ENCODE peak calls at places on chromosomes 4 and X, in ten cellular contexts. Q is lung; B is tibial artery; H is CD8-positive, alpha-beta T cell; T is cardiac muscle cell; O is heart right ventricle; S is heart left ventricle; M is kidney epithelial cell; J is ovary; U is left ventricle myocardium inferior. Z is an unnamed sample.
A peak's percentile ranks its signal among the peaks of the same experiment; 100 is the strongest.

GRCh38 chr4:110484767-110485166 is 8.8 kb downstream of the ENPEP start:
- DNase-seq in B (no peak), H (no peak), U (no peak), S (no peak), O (peak; percentile 8), T (peak; percentile 84), Q (no peak), M (peak; percentile 89), J (no peak), Z (no peak)

GRCh38 chr4:14607578-14607977 is 394.7 kb upstream of the CPEB2 start:
- DNase-seq in S (no peak), J (no peak), H (no peak), O (no peak), Q (no peak), T (peak; percentile 28), U (no peak), M (no peak), B (no peak), Z (no peak)

GRCh38 chr4:38179690-38180299 is 219.6 kb downstream of the PTTG2 start:
- DNase-seq in S (peak; percentile 63), T (peak; percentile 82), U (peak; percentile 61), H (peak; percentile 59), J (peak; percentile 60), O (peak; percentile 71), B (peak; percentile 73), Q (peak; percentile 80), M (peak; percentile 79), Z (no peak)

GRCh38 chr4:180057198-180057821 is 2185.9 kb upstream of the TENM3 start:
- DNase-seq in O (no peak), U (no peak), J (no peak), S (no peak), B (no peak), H (no peak), T (no peak), Q (no peak), M (no peak), Z (no peak)

GRCh38 chr4:87819281-87819919 is 13.4 kb upstream of the MEPE start:
- DNase-seq in T (peak; percentile 78), S (no peak), J (no peak), H (no peak), Q (no peak), O (no peak), U (no peak), M (peak; percentile 71), B (no peak), Z (no peak)

GRCh38 chrX:2703991-2704369 is 12.9 kb downstream of the CD99 start:
- DNase-seq in H (no peak), T (peak; percentile 62), M (no peak), O (peak; percentile 38), B (no peak), Q (no peak), J (no peak), S (peak; percentile 49), U (peak; percentile 47), Z (no peak)

GRCh38 chrX:145549476-145549875 is 268.2 kb upstream of the SLITRK2 start:
- DNase-seq in O (no peak), S (no peak), J (no peak), Q (no peak), M (no peak), T (no peak), B (no peak), H (no peak), U (no peak), Z (no peak)

GRCh38 chrX:129823115-129823514 is 20.6 kb downstream of the ZDHHC9 start:
- DNase-seq in S (no peak), B (no peak), Q (no peak), U (no peak), O (peak; percentile 20), H (peak; percentile 4), T (peak; percentile 65), M (no peak), J (peak; percentile 12), Z (no peak)

GRCh38 chrX:130159776-130160175 is 5.9 kb downstream of the AIFM1 start:
- DNase-seq in H (no peak), B (no peak), M (no peak), U (no peak), J (no peak), S (no peak), Q (no peak), O (no peak), T (no peak), Z (no peak)

GRCh38 chrX:103540145-103540544 is 20.9 kb upstream of the RAB40A start:
- DNase-seq in S (no peak), H (no peak), Q (no peak), T (peak; percentile 78), J (no peak), U (no peak), M (no peak), B (no peak), O (no peak), Z (no peak)

GRCh38 chrX:11665144-11666040 is at the start of gene ARHGAP6:
- DNase-seq in Q (no peak), J (peak; percentile 46), O (peak; percentile 34), S (peak; percentile 47), M (no peak), U (peak; percentile 60), B (peak; percentile 68), H (no peak), T (peak; percentile 82), Z (peak; percentile 37)

DNA sequence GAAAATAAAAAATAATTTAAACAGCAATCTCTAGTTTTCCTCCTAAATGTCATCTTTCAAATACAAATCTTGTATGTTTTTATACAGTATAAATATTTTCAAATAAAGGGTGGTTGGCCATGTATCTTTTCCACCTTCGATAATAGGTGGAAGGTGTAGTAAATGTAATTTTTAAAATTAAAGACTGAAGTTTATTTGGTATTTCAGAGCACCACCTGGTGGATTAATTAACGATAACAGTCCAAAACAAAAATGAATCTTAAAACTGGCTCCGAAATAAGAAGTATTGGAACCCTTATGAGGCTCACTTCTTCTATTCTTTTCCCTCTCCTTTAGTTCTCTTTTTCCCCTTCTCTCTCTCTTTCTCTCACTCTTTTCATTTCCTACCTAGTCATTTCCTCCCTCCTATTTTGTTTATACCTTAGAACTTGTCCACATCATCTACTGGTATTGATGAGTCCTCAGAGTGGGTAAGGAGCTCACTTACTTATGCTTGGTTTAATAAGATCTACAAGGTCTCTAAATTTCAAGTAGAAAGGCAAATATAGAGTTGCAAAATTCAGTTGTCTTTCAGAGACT is 82.9 kb upstream of the EXOC1L start:
- DNase-seq in U (no peak), Q (no peak), S (no peak), J (no peak), B (no peak), O (no peak), T (peak; percentile 27), M (no peak), H (no peak), Z (no peak)
- TF ChIP-seq CTCF in U (peak; percentile 45), Q (no peak), S (peak; percentile 48), J (no peak), B (peak; percentile 17), O (peak; percentile 47), T (peak; percentile 28), M (peak; percentile 28), H (no peak), Z (peak; percentile 33)

DNA sequence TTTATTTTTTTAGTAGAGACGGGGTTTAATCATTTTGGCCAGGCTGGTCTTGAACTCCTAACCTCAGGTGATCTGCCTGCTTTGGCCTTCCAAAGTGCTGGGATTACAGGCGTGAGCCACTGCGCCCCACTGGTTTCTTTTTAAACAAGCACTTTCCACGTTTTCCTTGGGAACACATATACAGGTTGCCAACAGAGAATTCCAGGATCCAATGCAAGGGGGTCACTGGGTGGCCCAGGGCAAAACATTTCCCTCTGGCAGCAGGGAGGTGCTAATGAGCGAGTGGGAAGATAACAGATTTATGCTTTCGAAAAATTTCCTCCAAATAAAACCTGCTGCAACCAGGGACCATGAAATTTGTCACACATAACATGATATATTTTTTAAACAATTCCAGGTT is 41.1 kb downstream of the ADRA2C start:
- DNase-seq in U (no peak), B (no peak), T (no peak), H (no peak), Q (no peak), J (no peak), M (no peak), S (no peak), O (no peak), Z (no peak)
- H3K4me3 ChIP-seq in U (no peak overlapping the region), B (no peak overlapping the region), T (no peak overlapping the region), H (no peak overlapping the region), Q (no peak overlapping the region), J (no peak overlapping the region), M (no peak overlapping the region), S (no peak overlapping the region), O (no peak overlapping the region), Z (no peak overlapping the region)

GRCh38 chrX:151780621-151781020 is 46.1 kb downstream of the CNGA2 start:
- DNase-seq in U (no peak), S (no peak), H (no peak), Q (no peak), M (no peak), B (no peak), O (no peak), J (no peak), T (no peak), Z (no peak)

GRCh38 chrX:151779258-151779657 is 44.7 kb downstream of the CNGA2 start:
- DNase-seq in Q (no peak), J (no peak), T (no peak), B (no peak), M (no peak), H (no peak), U (no peak), O (no peak), S (no peak), Z (no peak)

GRCh38 chrX:151776936-151777335 is 42.4 kb downstream of the CNGA2 start:
- DNase-seq in U (no peak), T (no peak), Q (no peak), H (no peak), M (no peak), S (no peak), J (no peak), O (no peak), B (no peak), Z (no peak)

GRCh38 chrX:151773434-151773833 is 38.9 kb downstream of the CNGA2 start:
- DNase-seq in U (no peak), S (no peak), H (no peak), M (no peak), B (no peak), J (no peak), O (no peak), Q (no peak), T (no peak), Z (no peak)

GRCh38 chrX:151776113-151776790 is 41.7 kb downstream of the CNGA2 start:
- DNase-seq in M (no peak), O (peak; percentile 20), T (no peak), S (no peak), J (no peak), U (peak; percentile 18), H (no peak), B (no peak), Q (no peak), Z (no peak)
- H3K27me3 ChIP-seq in M (no peaks in the 10 kb centered on the region), O (no peaks in the 10 kb centered on the region), T (no peaks in the 10 kb centered on the region), S (no peaks in the 10 kb centered on the region), J (no peaks in the 10 kb centered on the region), U (no peaks in the 10 kb centered on the region), H (no peaks in the 10 kb centered on the region), B (no peaks in the 10 kb centered on the region), Q (no peaks in the 10 kb centered on the region), Z (peaks cover 2% of the 10 kb centered on the region)

DNA sequence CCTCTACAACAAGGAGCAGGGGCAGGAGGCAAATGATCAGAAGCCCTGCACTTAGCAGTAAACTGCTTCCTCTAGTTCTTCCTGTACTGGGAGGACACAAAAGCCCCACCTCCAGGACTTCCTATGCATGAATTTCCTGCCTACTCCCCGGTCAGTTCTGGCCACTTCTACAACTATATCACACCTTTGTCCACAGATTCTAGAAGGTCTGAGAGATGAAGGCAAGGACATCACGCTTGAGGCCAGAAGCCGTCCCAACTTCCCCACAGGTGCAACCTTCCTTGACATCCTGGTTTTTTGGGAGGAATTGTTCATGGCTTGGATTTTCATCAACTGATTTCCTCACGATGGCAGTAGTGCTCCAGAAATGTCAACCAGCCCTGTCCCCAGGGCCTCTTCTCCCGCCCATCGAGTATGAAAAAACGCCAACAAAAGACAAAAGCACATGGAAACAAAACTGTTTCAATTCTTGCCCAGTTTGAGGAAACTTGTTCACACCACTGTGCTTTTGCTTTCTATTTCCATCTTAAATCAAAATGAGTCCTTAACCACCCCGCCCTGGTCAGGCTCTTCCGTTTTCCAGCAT is 206.5 kb upstream of the STK26 start:
- DNase-seq in Q (peak; percentile 90), M (peak; percentile 32), O (peak; percentile 81), T (no peak), S (peak; percentile 78), U (no peak), B (no peak), J (peak; percentile 84), H (peak; percentile 30), Z (peak; percentile 78)
- TF ChIP-seq CTCF in Q (peak; percentile 53), M (no peak), O (peak; percentile 45), T (no peak), S (peak; percentile 52), U (peak; percentile 45), B (no peak), J (peak; percentile 49), H (peak; percentile 20), Z (peak; percentile 34)